ENCODE peak calls at places on chromosomes 16 and 17, in seven cellular contexts. J, X, Y, K, N, S and P are unnamed samples.
A peak's percentile ranks its signal among the peaks of the same experiment; 100 is the strongest.

GRCh38 chr16:53057658-53058057 is 2.9 kb downstream of the CHD9 start:
- DNase-seq in J (no peak), X (no peak), Y (no peak), K (no peak), N (no peak), S (no peak), P (peak; percentile 18)

GRCh38 chr17:83082899-83083367 is 3.5 kb downstream of the METRNL start:
- DNase-seq in J (no peak), X (no peak), Y (no peak), K (peak; percentile 41), N (no peak), S (no peak), P (no peak)

GRCh38 chr16:83681421-83681820 is 126.4 kb upstream of the HSBP1 start:
- DNase-seq in J (no peak), X (no peak), Y (no peak), K (no peak), N (no peak), S (no peak), P (no peak)

GRCh38 chr16:84501077-84501735 is 3.3 kb downstream of the MEAK7 start:
- DNase-seq in J (peak; percentile 75), X (no peak), Y (no peak), K (no peak), N (peak; percentile 63), S (peak; percentile 88), P (peak; percentile 60)

GRCh38 chr17:51029568-51030463 is 90.9 kb downstream of the SPAG9 start:
- DNase-seq in J (no peak), X (no peak), Y (no peak), K (no peak), N (no peak), S (no peak), P (no peak)

GRCh38 chr16:30893744-30894539 is at the start of gene BCL7C:
- DNase-seq in J (peak; percentile 93), X (peak; percentile 69), Y (peak; percentile 90), K (peak; percentile 66), N (peak; percentile 98), S (peak; percentile 65), P (peak; percentile 95)

GRCh38 chr17:9050801-9051401 is 29.6 kb downstream of the NTN1 start:
- DNase-seq in J (peak; percentile 56), X (no peak), Y (no peak), K (no peak), N (peak; percentile 63), S (peak; percentile 43), P (no peak)

GRCh38 chr17:27555364-27555763 is 75.6 kb upstream of the LGALS9 start:
- DNase-seq in J (no peak), X (no peak), Y (no peak), K (no peak), N (no peak), S (no peak), P (no peak)

GRCh38 chr16:29011112-29011511 is 26.3 kb downstream of the LAT start:
- DNase-seq in J (no peak), X (no peak), Y (no peak), K (no peak), N (no peak), S (no peak), P (no peak)

GRCh38 chr16:68382296-68382718 is 66.0 kb downstream of the SMPD3 start:
- DNase-seq in J (peak; percentile 27), X (no peak), Y (no peak), K (no peak), N (peak; percentile 23), S (no peak), P (no peak)

GRCh38 chr17:70569131-70569530 is 399.8 kb downstream of the KCNJ2 start:
- DNase-seq in J (no peak), X (no peak), Y (no peak), K (no peak), N (no peak), S (no peak), P (no peak)